ENCODE peak calls at places on chromosome 22, in ten cellular contexts. One of them, this sample, is unnamed.

GRCh38 chr22:21764038-21764804 is 28.6 kb upstream of the YPEL1 start:
- DNase-seq in pons: no peak
- DNase-seq in body of pancreas: no peak
- DNase-seq in NCI-H2081: no peak
- DNase-seq in RWPE1: no peak
- DNase-seq in Calu3: no peak
- DNase-seq in substantia nigra: no peak
- DNase-seq in activated T-helper 9 cell treated with anti-CD3 and anti-CD28 coated beads, Interleukin-2, amount 50 U/mL, for 16 hours: peak
- DNase-seq in NCI-H1417 treated with DMSO at 0.1 percent for 48 hours: no peak
- DNase-seq in activated naive CD8-positive, alpha-beta T cell treated with anti-CD3 and anti-CD28 coated beads for 36 hours: peak
- DNase-seq in this sample: no peak

GRCh38 chr22:24240381-24240780 is 4.5 kb downstream of the GGT5 start:
- DNase-seq in Calu3: no peak
- DNase-seq in pons: no peak
- DNase-seq in NCI-H1417 treated with DMSO at 0.1 percent for 48 hours: no peak
- DNase-seq in RWPE1: no peak
- DNase-seq in activated T-helper 9 cell treated with anti-CD3 and anti-CD28 coated beads, Interleukin-2, amount 50 U/mL, for 16 hours: no peak
- DNase-seq in body of pancreas: no peak
- DNase-seq in activated naive CD8-positive, alpha-beta T cell treated with anti-CD3 and anti-CD28 coated beads for 36 hours: no peak
- DNase-seq in substantia nigra: no peak
- DNase-seq in NCI-H2081: no peak
- DNase-seq in this sample: no peak

GRCh38 chr22:44719586-44720368 is 17.8 kb downstream of the PRR5 start:
- DNase-seq in activated T-helper 9 cell treated with anti-CD3 and anti-CD28 coated beads, Interleukin-2, amount 50 U/mL, for 16 hours: no peak
- DNase-seq in Calu3: no peak
- DNase-seq in NCI-H1417 treated with DMSO at 0.1 percent for 48 hours: no peak
- DNase-seq in pons: no peak
- DNase-seq in RWPE1: no peak
- DNase-seq in body of pancreas: peak
- DNase-seq in activated naive CD8-positive, alpha-beta T cell treated with anti-CD3 and anti-CD28 coated beads for 36 hours: no peak
- DNase-seq in substantia nigra: no peak
- DNase-seq in NCI-H2081: no peak
- DNase-seq in this sample: no peak

GRCh38 chr22:47090591-47091240 is 328.3 kb downstream of the TBC1D22A start:
- DNase-seq in body of pancreas: no peak
- DNase-seq in NCI-H1417 treated with DMSO at 0.1 percent for 48 hours: no peak
- DNase-seq in activated T-helper 9 cell treated with anti-CD3 and anti-CD28 coated beads, Interleukin-2, amount 50 U/mL, for 16 hours: no peak
- DNase-seq in Calu3: no peak
- DNase-seq in RWPE1: no peak
- DNase-seq in substantia nigra: no peak
- DNase-seq in pons: no peak
- DNase-seq in NCI-H2081: no peak
- DNase-seq in activated naive CD8-positive, alpha-beta T cell treated with anti-CD3 and anti-CD28 coated beads for 36 hours: peak
- DNase-seq in this sample: no peak

GRCh38 chr22:31215018-31215535 is 3.0 kb downstream of the LIMK2 start:
- DNase-seq in pons: no peak
- DNase-seq in NCI-H1417 treated with DMSO at 0.1 percent for 48 hours: no peak
- DNase-seq in activated T-helper 9 cell treated with anti-CD3 and anti-CD28 coated beads, Interleukin-2, amount 50 U/mL, for 16 hours: no peak
- DNase-seq in NCI-H2081: no peak
- DNase-seq in Calu3: no peak
- DNase-seq in body of pancreas: no peak
- DNase-seq in activated naive CD8-positive, alpha-beta T cell treated with anti-CD3 and anti-CD28 coated beads for 36 hours: no peak
- DNase-seq in RWPE1: no peak
- DNase-seq in substantia nigra: no peak
- DNase-seq in this sample: no peak

GRCh38 chr22:42444060-42444904 is 12.1 kb upstream of the NFAM1 start:
- DNase-seq in activated naive CD8-positive, alpha-beta T cell treated with anti-CD3 and anti-CD28 coated beads for 36 hours: peak
- DNase-seq in Calu3: peak
- DNase-seq in NCI-H2081: peak
- DNase-seq in RWPE1: peak
- DNase-seq in NCI-H1417 treated with DMSO at 0.1 percent for 48 hours: no peak
- DNase-seq in pons: peak
- DNase-seq in substantia nigra: peak
- DNase-seq in activated T-helper 9 cell treated with anti-CD3 and anti-CD28 coated beads, Interleukin-2, amount 50 U/mL, for 16 hours: peak
- DNase-seq in body of pancreas: peak
- DNase-seq in this sample: peak

GRCh38 chr22:23834406-23834805 is 4.4 kb downstream of the DERL3 start:
- DNase-seq in RWPE1: no peak
- DNase-seq in NCI-H1417 treated with DMSO at 0.1 percent for 48 hours: no peak
- DNase-seq in body of pancreas: no peak
- DNase-seq in activated naive CD8-positive, alpha-beta T cell treated with anti-CD3 and anti-CD28 coated beads for 36 hours: no peak
- DNase-seq in activated T-helper 9 cell treated with anti-CD3 and anti-CD28 coated beads, Interleukin-2, amount 50 U/mL, for 16 hours: no peak
- DNase-seq in substantia nigra: no peak
- DNase-seq in Calu3: no peak
- DNase-seq in pons: no peak
- DNase-seq in NCI-H2081: no peak
- DNase-seq in this sample: no peak

GRCh38 chr22:28282346-28282745 is 363.3 kb upstream of the PITPNB start:
- DNase-seq in pons: no peak
- DNase-seq in Calu3: no peak
- DNase-seq in substantia nigra: no peak
- DNase-seq in NCI-H1417 treated with DMSO at 0.1 percent for 48 hours: no peak
- DNase-seq in body of pancreas: no peak
- DNase-seq in NCI-H2081: no peak
- DNase-seq in RWPE1: no peak
- DNase-seq in activated T-helper 9 cell treated with anti-CD3 and anti-CD28 coated beads, Interleukin-2, amount 50 U/mL, for 16 hours: no peak
- DNase-seq in activated naive CD8-positive, alpha-beta T cell treated with anti-CD3 and anti-CD28 coated beads for 36 hours: no peak
- DNase-seq in this sample: no peak

GRCh38 chr22:22201185-22201924 is 43.2 kb upstream of the VPREB1 start:
- DNase-seq in body of pancreas: no peak
- DNase-seq in activated T-helper 9 cell treated with anti-CD3 and anti-CD28 coated beads, Interleukin-2, amount 50 U/mL, for 16 hours: peak
- DNase-seq in RWPE1: peak
- DNase-seq in activated naive CD8-positive, alpha-beta T cell treated with anti-CD3 and anti-CD28 coated beads for 36 hours: peak
- DNase-seq in pons: peak
- DNase-seq in NCI-H2081: peak
- DNase-seq in Calu3: peak
- DNase-seq in NCI-H1417 treated with DMSO at 0.1 percent for 48 hours: no peak
- DNase-seq in substantia nigra: no peak
- DNase-seq in this sample: peak